ENCODE peak calls at places on chromosomes 13 and 19, in nine cellular contexts. X, W, G, K, F, A, R, C and H are unnamed samples.
A peak's percentile ranks its signal among the peaks of the same experiment; 100 is the strongest.

GRCh38 chr19:46218160-46218559 is 11.4 kb upstream of the IGFL1 start:
- DNase-seq in X (peak; percentile 21), W (peak; percentile 6), G (no peak), K (no peak), F (no peak), A (no peak), R (no peak), C (no peak), H (no peak)

GRCh38 chr19:16820056-16820455 is 9.1 kb upstream of the SIN3B start:
- DNase-seq in X (no peak), W (no peak), G (no peak), K (no peak), F (no peak), A (no peak), R (no peak), C (no peak), H (no peak)

GRCh38 chr19:15210323-15210774 is 9.6 kb upstream of the NOTCH3 start:
- DNase-seq in X (no peak), W (peak; percentile 59), G (peak; percentile 56), K (no peak), F (peak; percentile 44), A (peak; percentile 66), R (no peak), C (no peak), H (no peak)

GRCh38 chr13:20869540-20869939 is 33.0 kb downstream of the XPO4 start:
- DNase-seq in X (no peak), W (peak; percentile 11), G (no peak), K (no peak), F (no peak), A (no peak), R (no peak), C (no peak), H (no peak)

GRCh38 chr13:94329754-94330551 is 149.5 kb downstream of the DCT start:
- DNase-seq in X (no peak), W (peak; percentile 95), G (peak; percentile 41), K (no peak), F (peak; percentile 68), A (no peak), R (no peak), C (no peak), H (peak; percentile 77)

GRCh38 chr19:1065606-1066109 is 1.3 kb upstream of the ARHGAP45 start:
- DNase-seq in X (peak; percentile 68), W (no peak), G (no peak), K (no peak), F (no peak), A (no peak), R (no peak), C (peak; percentile 83), H (no peak)

GRCh38 chr13:40210865-40211585 is 455.4 kb downstream of the FOXO1 start:
- DNase-seq in X (no peak), W (no peak), G (no peak), K (no peak), F (no peak), A (no peak), R (no peak), C (no peak), H (no peak)

GRCh38 chr19:1279261-1279660 is 3.9 kb downstream of the FAM174C start:
- DNase-seq in X (no peak), W (no peak), G (no peak), K (no peak), F (no peak), A (no peak), R (no peak), C (no peak), H (no peak)

GRCh38 chr19:38977445-38978314 is 2.1 kb upstream of the FBXO17 start:
- DNase-seq in X (no peak), W (peak; percentile 50), G (no peak), K (no peak), F (no peak), A (no peak), R (no peak), C (no peak), H (no peak)

GRCh38 chr19:41264581-41265375 is 606 bp downstream of the HNRNPUL1 start:
- DNase-seq in X (no peak), W (peak; percentile 34), G (peak; percentile 47), K (peak; percentile 81), F (peak; percentile 20), A (peak; percentile 58), R (no peak), C (no peak), H (peak; percentile 62)

DNA sequence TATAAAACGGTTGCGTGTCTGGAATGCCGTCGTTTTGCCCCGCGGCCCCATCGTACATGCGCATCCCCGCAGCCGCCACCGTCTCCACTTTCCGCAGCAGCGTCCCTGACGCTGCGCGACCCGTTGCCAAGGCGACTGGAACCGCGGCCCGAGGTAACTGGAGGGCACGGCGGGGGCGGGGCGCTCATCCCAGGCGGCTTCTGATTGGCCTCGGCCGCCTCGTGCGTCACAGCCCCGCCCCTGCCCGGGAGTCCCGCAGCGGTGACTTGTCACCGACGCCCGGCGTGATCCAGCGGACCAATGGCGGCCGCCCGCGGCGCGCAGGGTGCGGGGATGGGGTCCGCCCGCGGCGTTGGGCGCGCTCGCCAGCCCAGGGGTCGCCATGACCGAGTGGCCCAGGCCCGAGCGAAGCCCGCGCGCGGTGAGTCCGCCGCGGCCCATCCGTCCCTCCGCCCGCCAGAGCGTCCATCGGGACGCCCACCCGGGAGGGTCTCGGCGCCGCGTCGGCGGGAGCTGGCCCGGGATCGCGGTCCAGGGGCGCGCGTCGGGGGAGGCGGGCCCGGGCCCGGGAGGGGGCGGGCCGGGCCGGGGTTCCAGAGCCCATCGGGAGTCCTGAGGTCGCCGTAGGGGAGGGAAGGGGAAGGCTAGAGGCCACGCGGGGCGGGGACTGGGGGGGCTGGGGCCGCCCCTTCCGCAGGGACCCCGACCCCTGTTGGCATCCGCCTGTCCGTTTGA is at the start of gene ZSCAN1:
- DNase-seq in X (no peak), W (peak; percentile 41), G (peak; percentile 67), K (peak; percentile 73), F (peak; percentile 38), A (peak; percentile 95), R (no peak), C (peak; percentile 67), H (peak; percentile 84)
- TF ChIP-seq POLR2A in X (no peak), W (no peak), G (peak; percentile 60), K (no peak), F (no peak), A (no peak), R (no peak), C (no peak), H (no peak)

GRCh38 chr13:74035881-74036280 is 98.3 kb downstream of the KLF12 start:
- DNase-seq in X (no peak), W (no peak), G (no peak), K (no peak), F (no peak), A (no peak), R (no peak), C (no peak), H (no peak)

GRCh38 chr13:74036373-74036772 is 97.8 kb downstream of the KLF12 start:
- DNase-seq in X (no peak), W (no peak), G (no peak), K (no peak), F (no peak), A (no peak), R (no peak), C (no peak), H (no peak)

GRCh38 chr13:74027161-74027779 is 106.9 kb downstream of the KLF12 start:
- DNase-seq in X (no peak), W (no peak), G (no peak), K (no peak), F (no peak), A (no peak), R (no peak), C (no peak), H (no peak)

GRCh38 chr13:74037762-74038161 is 96.4 kb downstream of the KLF12 start:
- DNase-seq in X (no peak), W (no peak), G (no peak), K (no peak), F (no peak), A (no peak), R (no peak), C (no peak), H (no peak)

GRCh38 chr13:74032325-74032724 is 101.9 kb downstream of the KLF12 start:
- DNase-seq in X (no peak), W (no peak), G (no peak), K (no peak), F (no peak), A (no peak), R (no peak), C (no peak), H (no peak)
- H3K4me1 ChIP-seq in X (peaks cover 6% of the 10 kb centered on the region), W (no peaks in the 10 kb centered on the region), G (no peaks in the 10 kb centered on the region), K (peaks cover 9% of the 10 kb centered on the region), F (peaks cover 25% of the 10 kb centered on the region), A (peaks cover 18% of the 10 kb centered on the region), R (peaks cover 14% of the 10 kb centered on the region), C (peaks cover 3% of the 10 kb centered on the region), H (peaks cover 4% of the 10 kb centered on the region)

GRCh38 chr19:10093295-10094186 is 7.4 kb downstream of the SHFL start:
- DNase-seq in X (no peak), W (no peak), G (no peak), K (no peak), F (no peak), A (no peak), R (no peak), C (no peak), H (no peak)

GRCh38 chr19:10091370-10091687 is 5.2 kb downstream of the SHFL start:
- DNase-seq in X (no peak), W (no peak), G (no peak), K (no peak), F (no peak), A (no peak), R (no peak), C (no peak), H (no peak)

GRCh38 chr19:10091892-10092641 is 6.0 kb downstream of the SHFL start:
- DNase-seq in X (no peak), W (no peak), G (no peak), K (no peak), F (no peak), A (no peak), R (no peak), C (no peak), H (no peak)

GRCh38 chr19:10095622-10095947 is 6.9 kb downstream of the ANGPTL6 start:
- DNase-seq in X (no peak), W (no peak), G (no peak), K (no peak), F (no peak), A (no peak), R (no peak), C (no peak), H (no peak)

DNA sequence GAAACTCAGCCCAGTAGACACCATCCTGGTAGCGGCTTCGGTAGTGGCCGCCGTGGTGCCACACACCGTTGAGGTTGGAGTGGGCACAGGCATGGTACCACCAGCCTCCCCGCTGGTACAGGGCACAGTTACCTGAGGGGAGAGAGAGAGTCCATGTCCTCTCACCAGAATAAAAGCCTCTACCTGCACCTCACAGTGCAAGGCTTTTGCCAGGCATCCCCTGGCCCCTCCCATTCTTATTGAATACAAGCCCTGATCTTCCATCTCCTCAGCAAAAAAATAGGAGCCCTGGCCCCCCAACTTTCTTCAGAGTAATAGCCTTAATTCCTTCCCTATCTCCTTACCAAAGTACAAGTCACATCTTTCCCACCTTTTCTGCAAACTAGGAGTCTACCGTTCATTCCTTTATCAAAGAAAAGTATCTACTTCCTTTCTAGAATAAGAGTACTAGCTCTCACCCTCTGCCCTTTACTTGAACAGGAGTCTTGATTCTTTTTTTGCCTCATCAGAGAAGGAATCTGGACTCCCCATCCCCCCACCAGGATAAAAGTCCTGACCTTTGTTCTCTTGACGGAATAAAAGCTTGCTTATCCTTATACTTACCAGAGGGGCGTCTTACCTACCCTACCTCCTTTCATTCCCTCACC is 6.7 kb downstream of the SHFL start:
- DNase-seq in X (no peak), W (no peak), G (no peak), K (no peak), F (no peak), A (no peak), R (no peak), C (no peak), H (no peak)
- TF ChIP-seq POLR2A in X (no peak), W (no peak), G (no peak), K (no peak), F (no peak), A (no peak), R (no peak), C (no peak), H (peak; percentile 18)

GRCh38 chr19:28596561-28597071 is 616.3 kb downstream of the UQCRFS1 start:
- DNase-seq in X (no peak), W (no peak), G (no peak), K (no peak), F (no peak), A (no peak), R (no peak), C (no peak), H (no peak)
- H3K4me1 ChIP-seq in X (no peaks in the 10 kb centered on the region), W (no peaks in the 10 kb centered on the region), G (no peaks in the 10 kb centered on the region), K (no peaks in the 10 kb centered on the region), F (no peaks in the 10 kb centered on the region), A (no peaks in the 10 kb centered on the region), R (no peaks in the 10 kb centered on the region), C (no peaks in the 10 kb centered on the region), H (no peaks in the 10 kb centered on the region)